ENCODE peak calls at places on chromosomes 16 and 17, in five cellular contexts. N is NB4, T is cardiac muscle cell, S is esophagus squamous epithelium, O is PC-3. U is an unnamed sample.

GRCh38 chr16:66548868-66549267 is 1.1 kb downstream of the TK2 start:
- DNase-seq in S (no peak), N (no peak), O (no peak), T (no peak), U (no peak)

GRCh38 chr17:72525225-72525988 is 404.6 kb downstream of the SOX9 start:
- DNase-seq in O (no peak), T (no peak), S (no peak), N (no peak), U (no peak)

GRCh38 chr16:56632160-56632847 is at the start of gene MT1M:
- DNase-seq in S (no peak), O (peak), T (peak), N (no peak), U (no peak)

GRCh38 chr16:77788196-77789084 is at the start of gene VAT1L:
- DNase-seq in S (no peak), N (peak), T (peak), O (no peak), U (peak)

GRCh38 chr17:28494445-28495188 is 11.5 kb upstream of the FOXN1 start:
- DNase-seq in N (peak), O (peak), T (peak), S (no peak), U (peak)

GRCh38 chr16:17002557-17002956 is 468.2 kb downstream of the XYLT1 start:
- DNase-seq in S (no peak), O (no peak), N (no peak), T (no peak), U (no peak)

GRCh38 chr17:77488531-77489238 is 347.9 kb downstream of the SEC14L1 start:
- DNase-seq in O (no peak), S (no peak), N (no peak), T (no peak), U (no peak)

GRCh38 chr17:73646409-73647305 is 2.4 kb upstream of the SDK2 start:
- DNase-seq in N (peak), O (no peak), S (no peak), T (peak), U (no peak)

GRCh38 chr16:55478827-55479559 is at the start of gene MMP2:
- DNase-seq in S (no peak), O (no peak), T (peak), N (peak), U (no peak)

GRCh38 chr16:67165121-67166034 is 833 bp downstream of the HSF4 start:
- DNase-seq in S (no peak), T (peak), O (no peak), N (no peak), U (no peak)

GRCh38 chr16:89917773-89918452 is 749 bp upstream of the MC1R start:
- DNase-seq in N (peak), S (no peak), O (peak), T (peak), U (peak)

GRCh38 chr17:71938340-71939010 is 182.3 kb upstream of the SOX9 start:
- DNase-seq in T (peak), O (no peak), S (no peak), N (no peak), U (no peak)

GRCh38 chr17:39667262-39668140 is 752 bp upstream of the PNMT start:
- DNase-seq in O (no peak), T (peak), S (no peak), N (peak), U (no peak)

GRCh38 chr17:12709063-12709462 is 43.4 kb downstream of the MYOCD start:
- DNase-seq in S (no peak), O (no peak), T (no peak), N (no peak), U (no peak)

GRCh38 chr16:3954411-3954921 is 74.0 kb upstream of the CREBBP start:
- DNase-seq in T (no peak), O (no peak), N (peak), S (no peak), U (no peak)

GRCh38 chr17:27413295-27413694 is 43.0 kb upstream of the KSR1 start:
- DNase-seq in O (no peak), T (no peak), S (no peak), N (peak), U (no peak)

GRCh38 chr16:59412275-59412841 is 678.2 kb upstream of the GOT2 start:
- DNase-seq in O (peak), N (no peak), T (peak), S (no peak), U (peak)

GRCh38 chr16:80174416-80174815 is 366.4 kb upstream of the DYNLRB2 start:
- DNase-seq in S (no peak), N (no peak), T (no peak), O (peak), U (peak)

GRCh38 chr17:71801301-71801700 is 319.5 kb upstream of the SOX9 start:
- DNase-seq in S (no peak), O (no peak), N (no peak), T (no peak), U (no peak)

GRCh38 chr16:54030451-54030850 is 256.1 kb downstream of the IRX3 start:
- DNase-seq in T (no peak), O (peak), S (no peak), N (no peak), U (no peak)

GRCh38 chr17:34045990-34046389 is 209.1 kb upstream of the CCL2 start:
- DNase-seq in T (no peak), O (no peak), S (no peak), N (no peak), U (no peak)

GRCh38 chr16:73304008-73304814 is 256.3 kb upstream of the ZFHX3 start:
- DNase-seq in S (no peak), T (peak), N (no peak), O (no peak), U (no peak)

GRCh38 chr16:70805787-70806186 is 4.8 kb upstream of the VAC14 start:
- DNase-seq in O (peak), N (no peak), S (no peak), T (no peak), U (peak)

GRCh38 chr16:71528257-71528656 is 2.0 kb downstream of the CHST4 start:
- DNase-seq in N (no peak), O (no peak), T (no peak), S (no peak), U (no peak)

GRCh38 chr17:49387374-49388289 is 25.6 kb upstream of the ZNF652 start:
- DNase-seq in T (no peak), O (no peak), N (no peak), S (no peak), U (no peak)

GRCh38 chr16:3266873-3267537 is 10.6 kb upstream of the MEFV start:
- DNase-seq in T (peak), S (no peak), N (peak), O (peak), U (peak)

GRCh38 chr17:37106049-37106448 is 157.3 kb downstream of the AATF start:
- DNase-seq in O (no peak), S (no peak), N (no peak), T (no peak), U (no peak)

GRCh38 chr17:57911021-57911420 is 44.2 kb downstream of the CUEDC1 start:
- DNase-seq in S (no peak), N (no peak), O (no peak), T (no peak), U (no peak)

GRCh38 chr16:67086829-67087228 is 22.9 kb upstream of the PHAF1 start:
- DNase-seq in T (no peak), S (no peak), N (no peak), O (no peak), U (no peak)

GRCh38 chr16:84475643-84476240 is 28.7 kb downstream of the MEAK7 start:
- DNase-seq in T (no peak), S (no peak), N (no peak), O (peak), U (no peak)

GRCh38 chr16:48444574-48444973 is 59.4 kb upstream of the SIAH1 start:
- DNase-seq in S (no peak), N (no peak), T (no peak), O (peak), U (peak)

GRCh38 chr16:55508941-55509920 is at the start of gene LPCAT2:
- DNase-seq in N (peak), T (peak), S (no peak), O (peak), U (peak)

GRCh38 chr16:88533381-88533831 is 36.8 kb upstream of the ZC3H18 start:
- DNase-seq in S (no peak), T (no peak), O (peak), N (no peak), U (no peak)

GRCh38 chr17:19238167-19238505 is 970 bp downstream of the EPN2 start:
- DNase-seq in O (peak), N (no peak), S (no peak), T (peak), U (peak)

GRCh38 chr16:83345846-83346245 is 461.9 kb upstream of the HSBP1 start:
- DNase-seq in T (no peak), O (no peak), N (no peak), S (no peak), U (no peak)

GRCh38 chr17:17439971-17440843 is 36.6 kb upstream of the MED9 start:
- DNase-seq in T (peak), O (peak), N (peak), S (no peak), U (peak)
- TF ChIP-seq CTCF in T (peak), O (peak), N (peak), S (peak), U (peak)

GRCh38 chr17:78976907-78977680 is 2.6 kb downstream of the LGALS3BP start:
- DNase-seq in N (peak), S (no peak), O (no peak), T (no peak), U (no peak)

GRCh38 chr17:78979780-78980623 is at the start of gene LGALS3BP:
- DNase-seq in O (peak), S (no peak), T (peak), N (peak), U (peak)

GRCh38 chr17:78977681-78977943 is 2.1 kb downstream of the LGALS3BP start:
- DNase-seq in T (no peak), O (no peak), N (no peak), S (no peak), U (no peak)

GRCh38 chr17:78980624-78980972 is 875 bp upstream of the LGALS3BP start:
- DNase-seq in O (no peak), T (no peak), N (no peak), S (no peak), U (no peak)

DNA sequence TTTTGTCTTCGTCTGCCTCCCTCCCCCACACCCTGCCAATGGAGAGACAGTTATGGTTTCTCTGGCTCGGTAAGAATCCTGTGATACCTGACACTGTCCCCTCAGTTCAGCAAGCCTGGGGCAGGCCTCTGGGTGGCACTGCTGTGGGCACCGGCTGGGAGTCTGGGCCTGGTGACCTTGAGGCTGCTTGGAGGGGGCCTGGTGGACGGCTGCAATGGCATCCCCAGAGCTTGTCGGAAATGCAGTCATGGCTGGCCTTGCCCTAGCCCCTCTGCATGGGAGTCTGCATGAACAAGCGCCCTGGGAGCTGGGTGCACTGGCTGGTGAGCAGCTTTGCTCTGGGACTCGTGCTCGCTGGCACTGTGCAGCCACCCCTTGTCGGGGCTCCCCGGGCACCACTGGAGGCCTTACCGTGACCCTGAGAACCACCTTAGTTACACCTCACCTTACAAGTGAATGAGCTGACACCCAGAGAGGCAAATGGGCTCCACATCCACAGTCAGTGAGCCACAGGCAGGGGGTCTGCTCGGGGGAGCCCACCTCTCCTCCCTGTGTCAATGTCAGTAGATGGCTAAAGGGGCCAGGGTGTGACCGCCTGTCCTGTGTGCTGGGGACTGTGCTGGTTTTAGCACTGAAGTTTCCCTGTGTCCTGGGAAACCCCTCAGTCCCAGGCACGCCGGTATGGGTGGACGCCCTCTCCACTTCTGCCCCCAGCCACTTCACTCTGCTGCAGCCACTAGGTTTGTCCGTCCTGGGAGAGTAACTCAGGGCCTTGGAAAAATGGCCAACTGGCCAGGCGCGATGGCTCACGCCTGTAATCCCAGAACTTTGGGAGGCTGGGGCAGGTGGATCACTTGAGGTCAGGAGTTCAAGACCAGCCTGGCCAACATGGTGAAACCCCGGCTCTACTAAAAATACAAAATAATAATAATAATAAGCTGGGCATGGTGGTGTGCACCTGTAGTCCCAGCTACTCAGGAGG is 1.4 kb downstream of the LGALS3BP start:
- DNase-seq in S (no peak), T (peak), N (no peak), O (no peak), U (no peak)
- TF ChIP-seq CTCF in S (no peak), T (no peak), N (no peak), O (peak), U (no peak)

DNA sequence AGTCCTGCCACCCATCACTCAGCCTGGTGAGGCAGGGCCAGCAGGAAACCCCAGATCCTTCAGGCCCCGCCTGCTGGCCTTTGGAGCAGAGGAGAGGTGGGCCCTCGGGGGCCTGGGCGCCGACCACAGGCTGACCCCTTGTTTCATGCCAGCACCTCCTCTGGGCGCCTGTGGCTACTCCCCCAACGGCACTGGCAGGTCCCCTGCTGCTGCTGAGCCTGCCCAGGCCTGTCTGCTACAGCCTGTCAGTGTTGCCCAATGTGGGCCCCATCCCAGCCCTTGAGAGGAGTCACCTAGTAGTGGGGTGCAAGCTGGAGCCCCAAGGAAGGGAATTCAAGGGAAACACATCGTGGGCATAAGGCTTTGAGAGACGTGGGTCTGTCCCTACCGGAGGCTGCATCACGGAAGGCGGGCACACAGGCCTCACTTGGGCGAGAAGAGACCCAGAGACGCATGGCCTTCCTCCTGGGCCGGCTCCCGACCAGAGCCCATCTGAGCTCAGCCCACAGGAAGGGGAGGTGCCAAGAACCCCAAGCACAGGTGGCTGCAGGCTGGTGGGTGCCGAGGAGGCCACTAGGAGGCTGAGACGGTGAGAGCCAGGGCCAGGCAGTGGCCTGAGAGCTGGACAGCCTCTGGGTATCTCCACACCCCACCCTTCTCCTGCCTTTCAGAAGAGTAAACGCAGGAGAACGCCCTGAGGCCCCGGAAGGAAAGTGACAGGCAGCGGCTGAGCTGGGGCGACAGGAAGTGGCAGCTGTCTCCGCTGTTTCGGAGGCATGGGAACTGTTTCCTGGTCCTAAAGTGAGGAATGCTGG is 8.1 kb upstream of the FASN start:
- DNase-seq in S (no peak), N (peak), T (peak), O (peak), U (peak)
- TF ChIP-seq CTCF in S (no peak), N (peak), T (peak), O (peak), U (peak)

DNA sequence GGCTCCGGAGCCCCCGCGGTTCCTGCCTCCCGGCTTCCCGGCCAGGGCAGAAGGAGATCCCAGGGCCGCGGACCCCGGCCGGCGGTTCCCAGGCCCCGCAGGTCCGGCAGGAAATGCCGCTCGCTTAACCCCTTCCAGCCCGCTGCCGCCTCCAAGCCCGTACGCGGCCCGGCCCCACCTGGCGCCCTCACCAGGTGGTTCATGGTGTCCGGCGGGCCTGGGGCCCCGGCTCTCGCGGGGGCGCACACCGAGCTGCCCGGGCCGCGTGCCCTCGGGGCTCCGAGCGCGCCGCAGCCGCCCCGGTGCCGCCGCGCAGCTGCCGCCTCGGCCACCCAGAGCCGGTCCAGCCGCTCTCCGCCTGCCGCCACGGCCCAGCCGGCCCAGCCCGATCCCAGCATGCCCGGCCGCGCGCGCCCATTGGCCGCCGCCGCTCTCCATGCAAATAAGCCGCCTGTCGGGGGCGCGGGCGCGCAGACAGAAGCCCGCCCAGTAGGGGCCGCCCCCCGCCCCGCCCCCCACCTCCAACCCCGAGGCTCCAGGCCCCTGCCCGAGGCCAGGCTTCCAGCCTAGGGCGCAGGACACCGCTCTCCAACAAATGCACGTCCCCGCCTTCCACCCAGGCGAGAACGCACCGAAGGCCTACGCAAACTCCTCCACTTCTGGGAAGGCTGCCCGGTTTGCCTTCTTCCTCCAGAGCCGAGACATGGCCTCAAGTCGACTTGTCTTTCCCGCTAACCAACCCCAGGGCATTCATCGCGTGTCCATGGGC is at the start of gene BCAR1:
- DNase-seq in O (peak), N (peak), T (peak), S (no peak), U (peak)
- TF ChIP-seq CTCF in O (no peak), N (no peak), T (no peak), S (no peak), U (no peak)

DNA sequence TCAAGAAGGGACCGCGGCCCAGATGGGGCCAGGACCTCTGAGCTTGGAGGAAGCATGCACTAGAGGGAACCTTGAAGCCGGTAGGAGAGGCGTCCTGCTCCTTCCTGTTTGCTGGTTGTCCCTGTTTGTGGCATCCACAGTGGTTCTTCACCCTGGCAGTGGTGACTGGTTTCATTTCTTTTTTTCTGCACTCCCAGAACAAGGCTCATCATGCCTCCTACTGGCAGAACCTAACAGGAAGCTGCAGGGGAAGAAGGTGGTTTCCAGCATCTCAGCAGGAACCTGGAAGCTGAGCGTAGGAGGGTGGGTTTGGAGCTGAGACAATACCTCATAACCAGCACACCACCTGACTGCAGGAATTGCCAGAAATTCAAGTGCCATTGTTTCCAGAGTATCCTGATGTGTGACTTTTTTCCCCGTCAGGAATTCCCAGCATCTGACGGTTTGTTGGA is 5.8 kb downstream of the TMEM231 start:
- DNase-seq in T (no peak), N (peak), O (peak), S (no peak), U (peak)
- TF ChIP-seq CTCF in T (peak), N (peak), O (peak), S (peak), U (peak)

DNA sequence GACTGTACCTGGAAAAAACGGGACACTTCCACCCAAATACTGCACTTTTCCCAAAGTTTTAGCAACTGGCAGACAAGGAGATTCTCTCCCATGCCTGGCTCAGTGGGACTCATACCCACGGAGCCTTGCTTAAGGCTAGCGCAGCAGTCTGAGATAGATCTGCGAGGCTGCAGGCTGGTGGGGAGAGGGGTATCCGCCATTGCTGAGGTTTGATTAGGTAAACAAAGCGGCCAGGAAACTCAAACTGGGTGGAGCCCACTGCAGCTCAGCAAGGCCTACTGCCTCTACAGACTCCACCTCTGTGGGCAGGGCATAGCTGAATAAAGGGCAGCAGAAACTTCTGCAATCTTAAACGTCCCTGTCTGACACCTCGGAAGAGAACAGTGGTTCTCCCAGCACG is 44.8 kb downstream of the UTP18 start:
- DNase-seq in T (no peak), N (no peak), O (no peak), S (no peak), U (no peak)
- TF ChIP-seq CTCF in T (no peak), N (no peak), O (no peak), S (no peak), U (no peak)

GRCh38 chr16:10037771-10038170 is 144.5 kb downstream of the GRIN2A start:
- DNase-seq in S (no peak), N (no peak), O (peak), T (no peak), U (no peak)

GRCh38 chr16:10045291-10045775 is 136.9 kb downstream of the GRIN2A start:
- DNase-seq in O (no peak), N (no peak), T (no peak), S (no peak), U (no peak)

GRCh38 chr16:10036951-10037350 is 145.3 kb downstream of the GRIN2A start:
- DNase-seq in O (no peak), N (no peak), T (no peak), S (no peak), U (no peak)

GRCh38 chr16:10040136-10041080 is 141.8 kb downstream of the GRIN2A start:
- DNase-seq in T (no peak), N (no peak), O (no peak), S (no peak), U (no peak)

GRCh38 chr16:10039220-10040096 is 142.8 kb downstream of the GRIN2A start:
- DNase-seq in T (peak), O (no peak), S (no peak), N (peak), U (no peak)
- TF ChIP-seq CTCF in T (no peak), O (no peak), S (no peak), N (no peak), U (no peak)

U was measured in MCF 10A.